ENCODE peak calls at places on chromosomes 7 and 10, in nine cellular contexts. X, A, L, M, Q, D, I, Y and T are unnamed samples.

GRCh38 chr10:107022600-107023354 is 141.7 kb downstream of the SORCS1 start:
- DNase-seq in I (no peak), Y (no peak), L (no peak), X (no peak), A (no peak), Q (no peak), M (no peak), D (no peak), T (no peak)

GRCh38 chr7:157717211-157718174 is 380.7 kb downstream of the DNAJB6 start:
- DNase-seq in Y (no peak), X (no peak), M (peak), D (no peak), L (no peak), A (no peak), Q (no peak), I (no peak), T (no peak)

GRCh38 chr10:62441953-62442352 is 67.8 kb downstream of the ZNF365 start:
- DNase-seq in Q (no peak), L (no peak), D (no peak), M (no peak), Y (no peak), X (no peak), I (no peak), A (no peak), T (no peak)

GRCh38 chr10:89653410-89653828 is 8.4 kb upstream of the PANK1 start:
- DNase-seq in X (no peak), D (no peak), Y (peak), L (no peak), Q (peak), M (no peak), A (no peak), I (peak), T (no peak)

GRCh38 chr7:141291541-141291940 is 217.7 kb downstream of the TMEM178B start:
- DNase-seq in L (no peak), Q (no peak), X (no peak), D (no peak), M (no peak), Y (no peak), A (no peak), I (no peak), T (no peak)

GRCh38 chr10:77636967-77637473 is 588 bp downstream of the KCNMA1 start:
- DNase-seq in D (no peak), I (no peak), Y (no peak), L (peak), Q (no peak), M (no peak), X (no peak), A (no peak), T (no peak)

GRCh38 chr7:148871030-148871429 is 13.1 kb downstream of the EZH2 start:
- DNase-seq in Q (no peak), D (no peak), Y (no peak), I (no peak), L (no peak), M (no peak), X (no peak), A (no peak), T (no peak)

GRCh38 chr10:100392686-100393003 is 45.6 kb downstream of the SCD start:
- DNase-seq in X (no peak), I (no peak), Y (no peak), M (no peak), A (no peak), Q (no peak), L (no peak), D (no peak), T (no peak)

GRCh38 chr10:128150045-128150493 is 23.8 kb upstream of the MKI67 start:
- DNase-seq in A (peak), I (no peak), D (peak), L (peak), M (peak), Y (peak), X (peak), Q (no peak), T (peak)

GRCh38 chr7:158108646-158109293 is 478.9 kb downstream of the PTPRN2 start:
- DNase-seq in Y (no peak), L (no peak), M (no peak), A (no peak), X (no peak), D (no peak), Q (no peak), I (no peak), T (no peak)

GRCh38 chr7:157711353-157711888 is 374.6 kb downstream of the DNAJB6 start:
- DNase-seq in A (no peak), M (peak), I (no peak), D (no peak), Y (no peak), X (no peak), L (no peak), Q (no peak), T (no peak)

GRCh38 chr7:48033922-48034321 is 1.4 kb upstream of the C7orf57 start:
- DNase-seq in X (no peak), A (no peak), I (no peak), M (no peak), Q (no peak), Y (no peak), L (no peak), D (no peak), T (no peak)

GRCh38 chr10:103145860-103146466 is 47.1 kb downstream of the NT5C2 start:
- DNase-seq in M (no peak), I (peak), Q (peak), L (peak), X (no peak), Y (peak), A (no peak), D (peak), T (no peak)

GRCh38 chr10:16491933-16492332 is 29.7 kb downstream of the C1QL3 start:
- DNase-seq in Y (no peak), L (no peak), A (peak), D (no peak), I (no peak), Q (no peak), M (no peak), X (no peak), T (no peak)

GRCh38 chr10:127872011-127872741 is 20.6 kb downstream of the CLRN3 start:
- DNase-seq in L (no peak), X (no peak), I (no peak), D (peak), A (no peak), M (no peak), Y (peak), Q (no peak), T (no peak)

GRCh38 chr10:95451568-95452524 is 109.3 kb downstream of the SORBS1 start:
- DNase-seq in Q (no peak), A (no peak), I (peak), D (no peak), L (no peak), M (no peak), Y (no peak), X (no peak), T (no peak)

GRCh38 chr7:54944179-54944578 is 74.6 kb upstream of the EGFR start:
- DNase-seq in D (peak), I (no peak), M (no peak), X (no peak), A (no peak), Y (peak), Q (no peak), L (no peak), T (no peak)

GRCh38 chr7:22700559-22701002 is 26.4 kb upstream of the IL6 start:
- DNase-seq in D (peak), M (no peak), X (no peak), L (peak), I (no peak), Q (no peak), Y (peak), A (no peak), T (no peak)

GRCh38 chr10:79180619-79181221 is 112.0 kb downstream of the ZMIZ1 start:
- DNase-seq in X (no peak), I (no peak), Q (no peak), M (no peak), Y (no peak), L (no peak), D (no peak), A (no peak), T (no peak)

GRCh38 chr7:137697026-137697425 is 149.7 kb downstream of the DGKI start:
- DNase-seq in A (no peak), Q (no peak), X (no peak), D (peak), M (no peak), Y (no peak), L (no peak), I (no peak), T (no peak)

GRCh38 chr10:86364551-86365345 is 1.8 kb downstream of the GRID1 start:
- DNase-seq in D (no peak), M (no peak), A (no peak), L (no peak), I (no peak), X (no peak), Y (no peak), Q (no peak), T (no peak)

GRCh38 chr7:27010068-27010467 is 85.7 kb downstream of the HOXA1 start:
- DNase-seq in Q (no peak), Y (no peak), D (no peak), L (no peak), I (no peak), X (no peak), A (no peak), M (no peak), T (no peak)

GRCh38 chr7:45212606-45213005 is 55.0 kb downstream of the RAMP3 start:
- DNase-seq in I (no peak), D (no peak), A (no peak), X (no peak), L (no peak), Y (no peak), Q (no peak), M (no peak), T (no peak)

GRCh38 chr10:97640868-97641811 is 669 bp downstream of the PI4K2A start:
- DNase-seq in Q (no peak), Y (peak), X (no peak), A (no peak), D (peak), L (peak), M (peak), I (no peak), T (no peak)

GRCh38 chr7:139767561-139767982 is 10.2 kb downstream of the HIPK2 start:
- DNase-seq in A (no peak), M (no peak), X (no peak), L (no peak), Q (no peak), D (peak), Y (no peak), I (no peak), T (no peak)

GRCh38 chr10:86266446-86267242 is 100.0 kb downstream of the GRID1 start:
- DNase-seq in D (no peak), X (no peak), Q (no peak), A (no peak), I (no peak), M (no peak), Y (no peak), L (no peak), T (no peak)

GRCh38 chr7:55026867-55027490 is 8.2 kb downstream of the EGFR start:
- DNase-seq in L (peak), Q (no peak), Y (peak), D (no peak), I (no peak), X (no peak), A (no peak), M (no peak), T (no peak)